ENCODE peak calls at places on chromosomes 6 and 20, in four cellular contexts. T is small intestine, Z is Peyer's patch, I is uterus. O is an unnamed sample.
A peak's percentile ranks its signal among the peaks of the same experiment; 100 is the strongest.

GRCh38 chr6:30260036-30260504 is 46.9 kb upstream of the TRIM26 start:
- DNase-seq in Z (no peak), I (no peak), T (no peak), O (no peak)

GRCh38 chr6:138431276-138432062 is 27.4 kb downstream of the HEBP2 start:
- DNase-seq in T (no peak), I (no peak), Z (no peak), O (no peak)

GRCh38 chr6:90167514-90168379 is 128.9 kb downstream of the BACH2 start:
- DNase-seq in T (no peak), Z (no peak), I (no peak), O (no peak)

GRCh38 chr6:4649728-4650127 is 126.5 kb upstream of the CDYL start:
- DNase-seq in T (no peak), Z (no peak), I (no peak), O (no peak)

GRCh38 chr6:41504526-41505021 is 41.6 kb upstream of the FOXP4 start:
- DNase-seq in Z (no peak), T (no peak), I (no peak), O (no peak)

GRCh38 chr6:30826961-30827342 is 57.4 kb upstream of the DDR1 start:
- DNase-seq in I (no peak), T (peak; percentile 69), Z (peak; percentile 60), O (no peak)

GRCh38 chr6:83055366-83055964 is 10.2 kb downstream of the UBE3D start:
- DNase-seq in T (peak; percentile 47), I (peak; percentile 38), Z (no peak), O (peak; percentile 4)

GRCh38 chr6:149094934-149095341 is 222.6 kb upstream of the TAB2 start:
- DNase-seq in T (peak; percentile 8), Z (no peak), I (no peak), O (no peak)

GRCh38 chr20:64140421-64140820 is 23.8 kb upstream of the MYT1 start:
- DNase-seq in T (no peak), I (no peak), Z (no peak), O (no peak)

GRCh38 chr20:3163099-3164042 is 3.7 kb upstream of the FASTKD5 start:
- DNase-seq in T (no peak), I (no peak), Z (no peak), O (no peak)

GRCh38 chr6:147949981-147950622 is 392.5 kb upstream of the SASH1 start:
- DNase-seq in Z (no peak), T (no peak), I (no peak), O (no peak)

GRCh38 chr20:30376767-30377658 is 880.5 kb upstream of the DEFB115 start:
- DNase-seq in T (peak; percentile 91), Z (peak; percentile 97), I (peak; percentile 69), O (peak; percentile 76)

GRCh38 chr20:44068311-44068710 is 118.7 kb downstream of the JPH2 start:
- DNase-seq in T (no peak), Z (no peak), I (no peak), O (no peak)

GRCh38 chr6:134725590-134725989 is 224.3 kb downstream of the ALDH8A1 start:
- DNase-seq in T (no peak), I (no peak), Z (no peak), O (no peak)

GRCh38 chr6:158780963-158781691 is 38.0 kb downstream of the EZR start:
- DNase-seq in Z (no peak), I (no peak), T (peak; percentile 44), O (no peak)

GRCh38 chr6:56370127-56370540 is 122.8 kb upstream of the COL21A1 start:
- DNase-seq in T (peak; percentile 86), Z (peak; percentile 68), I (peak; percentile 75), O (no peak)

GRCh38 chr20:23165964-23166363 is 79.8 kb upstream of the CD93 start:
- DNase-seq in I (no peak), T (no peak), Z (no peak), O (no peak)

GRCh38 chr6:38460216-38460615 is 179.5 kb downstream of the BTBD9 start:
- DNase-seq in I (no peak), Z (no peak), T (no peak), O (no peak)

GRCh38 chr6:27757307-27757706 is 154.9 kb downstream of the OR2B2 start:
- DNase-seq in I (peak; percentile 21), Z (peak; percentile 74), T (peak; percentile 52), O (peak; percentile 13)

GRCh38 chr6:5361371-5361770 is 100.1 kb downstream of the FARS2 start:
- DNase-seq in Z (no peak), I (no peak), T (peak; percentile 12), O (no peak)

GRCh38 chr6:44917430-44917829 is 410.7 kb upstream of the RUNX2 start:
- DNase-seq in T (no peak), I (no peak), Z (no peak), O (no peak)

GRCh38 chr6:31651602-31652191 is 764 bp downstream of the BAG6 start:
- DNase-seq in Z (no peak), T (peak; percentile 83), I (no peak), O (no peak)

GRCh38 chr6:159059099-159059498 is 14.3 kb upstream of the TAGAP start:
- DNase-seq in I (no peak), T (no peak), Z (no peak), O (no peak)

GRCh38 chr6:108071736-108072276 is 2.7 kb downstream of the OSTM1 start:
- DNase-seq in T (no peak), I (no peak), Z (no peak), O (no peak)

GRCh38 chr6:47852727-47853126 is 70.9 kb downstream of the OPN5 start:
- DNase-seq in T (no peak), I (no peak), Z (no peak), O (no peak)

DNA sequence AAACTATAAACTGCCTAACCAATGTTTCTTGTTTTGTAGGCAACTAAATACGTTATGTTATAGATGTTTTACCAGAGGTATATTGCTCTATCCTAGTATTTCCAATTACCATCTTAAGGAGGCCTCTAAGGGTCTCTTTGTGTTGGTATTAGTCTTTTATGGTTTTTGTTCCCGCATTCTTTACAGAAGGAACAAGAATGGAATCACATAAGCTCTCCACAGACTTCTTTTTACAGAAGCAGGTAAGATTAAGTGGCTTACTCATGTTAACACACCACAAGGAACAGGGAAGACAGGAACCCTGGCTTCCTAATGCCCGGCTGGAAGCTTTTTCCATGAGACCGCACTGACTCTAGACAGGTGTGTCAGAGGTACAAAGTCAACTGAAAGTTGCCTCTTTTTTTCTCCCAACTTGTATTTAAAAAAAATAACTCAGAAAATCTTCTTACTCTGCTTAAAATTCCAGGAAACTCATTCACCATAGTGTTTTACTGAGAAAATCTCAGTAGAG is 55.1 kb downstream of the FKBP5 start:
- DNase-seq in Z (no peak), I (no peak), T (peak; percentile 62), O (no peak)
- H3K27ac ChIP-seq in Z (no peak overlapping the region), I (peak overlapping the region; percentile 8), T (no peak overlapping the region), O (no peak overlapping the region)

GRCh38 chr20:5070081-5070480 is 49.7 kb downstream of the PCNA start:
- DNase-seq in T (no peak), Z (no peak), I (no peak), O (no peak)

GRCh38 chr20:5061209-5061608 is 58.5 kb downstream of the PCNA start:
- DNase-seq in Z (no peak), I (no peak), T (peak; percentile 22), O (no peak)

GRCh38 chr20:5067877-5068276 is 51.9 kb downstream of the PCNA start:
- DNase-seq in T (no peak), I (no peak), Z (no peak), O (no peak)

GRCh38 chr20:5069141-5069806 is 50.5 kb downstream of the PCNA start:
- DNase-seq in T (no peak), Z (no peak), I (no peak), O (no peak)

DNA sequence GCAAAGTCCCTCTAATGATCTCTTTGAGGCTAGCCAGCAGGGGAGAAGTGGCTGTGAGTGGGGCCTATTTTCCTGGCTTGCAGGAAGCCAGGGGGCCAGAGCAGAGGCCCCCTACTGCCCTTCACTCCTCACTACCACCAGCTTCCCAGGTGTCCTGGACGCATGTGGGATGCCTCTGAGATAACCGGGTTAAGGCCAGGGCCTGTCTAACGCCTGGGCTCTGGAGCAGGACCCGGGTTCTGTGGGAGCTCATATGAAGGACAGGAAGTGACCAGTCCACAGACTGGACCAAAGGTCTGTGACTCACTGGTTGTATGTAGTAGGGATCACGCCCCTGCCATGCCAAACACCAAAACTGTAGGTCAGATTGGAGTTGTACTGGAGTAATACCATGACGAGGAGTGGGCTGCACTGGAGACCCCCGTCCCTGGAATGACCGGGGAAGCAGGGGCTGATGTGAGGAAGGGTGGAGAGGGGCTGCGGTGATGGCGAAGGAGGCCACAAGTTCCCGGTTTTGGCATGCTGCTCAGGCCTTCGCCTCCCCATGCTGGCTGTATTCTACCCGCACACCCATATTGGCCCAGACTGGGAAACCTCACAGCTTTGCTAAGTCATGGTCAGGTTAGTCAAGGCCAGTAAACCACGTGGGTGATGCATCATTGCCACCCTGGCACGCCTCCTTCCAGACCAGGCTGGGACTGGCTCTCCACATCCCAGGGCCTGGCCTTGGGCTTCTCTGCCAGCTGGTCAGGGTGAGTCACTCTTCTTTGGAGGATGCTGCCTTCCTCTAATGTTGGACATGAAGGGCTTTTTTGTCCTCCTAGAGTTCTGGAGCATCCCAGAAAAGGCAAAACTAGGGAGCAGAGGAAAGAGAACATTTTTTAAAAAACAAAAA is 54.0 kb downstream of the PCNA start:
- DNase-seq in Z (no peak), I (peak; percentile 15), T (peak; percentile 18), O (no peak)
- H3K27ac ChIP-seq in Z (no peak overlapping the region), I (no peak overlapping the region), T (no peak overlapping the region), O (no peak overlapping the region)

DNA sequence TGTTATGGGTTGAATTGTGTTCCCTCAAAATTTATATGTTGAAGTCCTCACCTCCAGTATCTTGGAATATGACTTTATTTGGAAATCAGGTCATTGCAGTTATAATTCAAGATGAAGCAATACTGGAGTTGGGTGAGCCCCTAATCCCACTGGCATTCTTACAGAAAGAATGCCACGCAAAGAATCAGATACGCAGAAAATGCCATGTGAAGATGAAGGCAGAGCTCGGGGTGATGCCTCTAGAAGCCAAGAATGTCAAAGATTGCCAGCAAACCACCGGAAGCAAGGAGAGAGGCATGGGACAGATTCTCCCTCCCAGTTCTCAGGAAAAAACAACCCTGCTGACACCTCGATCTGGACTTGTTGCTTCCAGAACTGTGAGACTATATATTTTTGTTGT is 273.4 kb upstream of the CITED2 start:
- DNase-seq in T (no peak), I (no peak), Z (no peak), O (no peak)
- H3K27ac ChIP-seq in T (no peak overlapping the region), I (no peak overlapping the region), Z (no peak overlapping the region), O (no peak overlapping the region)

GRCh38 chr6:53945765-53946407 is 151.1 kb downstream of the LRRC1 start:
- DNase-seq in T (no peak), Z (no peak), I (no peak), O (no peak)

GRCh38 chr6:53947780-53948179 is 153.0 kb downstream of the LRRC1 start:
- DNase-seq in Z (no peak), T (no peak), I (no peak), O (no peak)

GRCh38 chr6:53944538-53944937 is 149.7 kb downstream of the LRRC1 start:
- DNase-seq in I (no peak), Z (no peak), T (no peak), O (no peak)

GRCh38 chr6:53939830-53940229 is 145.0 kb downstream of the LRRC1 start:
- DNase-seq in Z (no peak), I (no peak), T (no peak), O (no peak)

DNA sequence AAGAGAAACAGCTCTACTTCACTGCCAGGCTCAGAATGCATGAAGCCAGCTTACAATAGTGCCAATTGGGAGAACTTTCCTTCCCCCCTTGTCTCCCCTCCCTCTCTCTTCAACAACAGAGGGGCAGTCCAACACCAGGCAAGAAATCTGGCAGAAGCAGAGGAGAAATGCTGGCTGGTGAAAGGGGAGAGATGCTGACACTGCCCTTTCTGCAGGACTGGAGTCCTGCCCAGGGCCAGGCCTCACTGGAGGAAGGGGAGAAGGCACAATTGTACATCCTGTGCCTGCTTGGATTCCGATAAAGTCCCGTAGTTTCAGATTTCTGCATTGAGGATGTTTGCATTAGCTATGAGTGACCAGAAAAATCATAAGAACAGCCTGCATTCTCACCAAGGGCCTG is 148.6 kb downstream of the LRRC1 start:
- DNase-seq in I (no peak), Z (no peak), T (no peak), O (no peak)
- H3K27ac ChIP-seq in I (no peak overlapping the region), Z (no peak overlapping the region), T (no peak overlapping the region), O (no peak overlapping the region)

O was measured in effector memory CD4-positive, alpha-beta T cell.